ENCODE peak calls at places on chromosomes 13 and 19, in six cellular contexts. Z, D, W, H, I and V are unnamed samples.

GRCh38 chr19:29321116-29321515 is 108.2 kb upstream of the UQCRFS1 start:
- DNase-seq in Z (no peak), D (no peak), W (peak), H (no peak), I (no peak), V (no peak)

GRCh38 chr13:93305886-93306285 is 79.3 kb downstream of the GPC6 start:
- DNase-seq in Z (no peak), D (no peak), W (no peak), H (no peak), I (no peak), V (no peak)

GRCh38 chr19:45794627-45795026 is 2.0 kb upstream of the DMWD start:
- DNase-seq in Z (no peak), D (no peak), W (no peak), H (no peak), I (no peak), V (no peak)

GRCh38 chr19:39133431-39134270 is 8.1 kb downstream of the PAK4 start:
- DNase-seq in Z (no peak), D (no peak), W (no peak), H (no peak), I (peak), V (no peak)

GRCh38 chr13:33180009-33180804 is 105.3 kb downstream of the STARD13 start:
- DNase-seq in Z (no peak), D (no peak), W (no peak), H (no peak), I (no peak), V (no peak)

GRCh38 chr13:98083507-98083906 is 59.4 kb upstream of the FARP1 start:
- DNase-seq in Z (no peak), D (no peak), W (no peak), H (no peak), I (peak), V (no peak)

GRCh38 chr19:56103027-56103614 is 18.0 kb downstream of the ZNF787 start:
- DNase-seq in Z (no peak), D (no peak), W (no peak), H (no peak), I (no peak), V (no peak)

GRCh38 chr19:35033067-35034004 is 3.1 kb downstream of the SCN1B start:
- DNase-seq in Z (no peak), D (no peak), W (no peak), H (no peak), I (no peak), V (no peak)

GRCh38 chr19:33595783-33596182 is 26.0 kb upstream of the CHST8 start:
- DNase-seq in Z (no peak), D (no peak), W (no peak), H (no peak), I (no peak), V (no peak)

GRCh38 chr19:58346961-58347929 is 6.0 kb downstream of the A1BG start:
- DNase-seq in Z (peak), D (peak), W (peak), H (peak), I (peak), V (peak)

GRCh38 chr19:21492932-21493906 is 12.2 kb upstream of the ZNF429 start:
- DNase-seq in Z (peak), D (no peak), W (no peak), H (no peak), I (no peak), V (no peak)

GRCh38 chr13:104650426-104650825 is 1584.2 kb upstream of the SLC10A2 start:
- DNase-seq in Z (no peak), D (no peak), W (no peak), H (no peak), I (no peak), V (no peak)

GRCh38 chr19:33436360-33437345 is 63.1 kb downstream of the CEBPG start:
- DNase-seq in Z (no peak), D (peak), W (no peak), H (no peak), I (no peak), V (no peak)

GRCh38 chr19:55028757-55029156 is 9.3 kb downstream of the GP6 start:
- DNase-seq in Z (no peak), D (no peak), W (no peak), H (no peak), I (no peak), V (no peak)

GRCh38 chr19:55615553-55616394 is 8.6 kb downstream of the ZNF784 start:
- DNase-seq in Z (no peak), D (no peak), W (no peak), H (no peak), I (no peak), V (no peak)

GRCh38 chr19:29390742-29391141 is 135.1 kb upstream of the VSTM2B start:
- DNase-seq in Z (no peak), D (no peak), W (no peak), H (no peak), I (no peak), V (no peak)

GRCh38 chr13:75993246-75993645 is 357.1 kb downstream of the LMO7 start:
- DNase-seq in Z (no peak), D (no peak), W (no peak), H (no peak), I (no peak), V (no peak)

GRCh38 chr13:46113596-46113995 is 8.8 kb upstream of the CPB2 start:
- DNase-seq in Z (no peak), D (no peak), W (no peak), H (no peak), I (peak), V (no peak)

GRCh38 chr19:19406878-19407639 is 1.6 kb downstream of the GATAD2A start:
- DNase-seq in Z (no peak), D (no peak), W (no peak), H (no peak), I (peak), V (no peak)

GRCh38 chr19:54364775-54365257 is at the start of gene LAIR1:
- DNase-seq in Z (no peak), D (no peak), W (no peak), H (no peak), I (peak), V (no peak)

GRCh38 chr19:58009666-58010301 is 7.2 kb upstream of the ZNF606 start:
- DNase-seq in Z (peak), D (peak), W (peak), H (no peak), I (peak), V (peak)

GRCh38 chr19:24048261-24048660 is 38.7 kb upstream of the ZNF254 start:
- DNase-seq in Z (no peak), D (no peak), W (no peak), H (no peak), I (no peak), V (no peak)

GRCh38 chr13:32838985-32839384 is 177.2 kb upstream of the KL start:
- DNase-seq in Z (no peak), D (no peak), W (no peak), H (peak), I (peak), V (no peak)

GRCh38 chr19:7673995-7674667 is 2.8 kb upstream of the MCEMP1 start:
- DNase-seq in Z (peak), D (peak), W (no peak), H (peak), I (peak), V (peak)

GRCh38 chr19:48501961-48502719 is 9.5 kb downstream of the LMTK3 start:
- DNase-seq in Z (peak), D (no peak), W (peak), H (peak), I (no peak), V (peak)

GRCh38 chr19:16702123-16702522 is 17.5 kb upstream of the NWD1 start:
- DNase-seq in Z (no peak), D (peak), W (no peak), H (no peak), I (peak), V (peak)

GRCh38 chr19:18173572-18174294 is at the start of gene IFI30:
- DNase-seq in Z (peak), D (peak), W (no peak), H (peak), I (peak), V (peak)

GRCh38 chr13:27821566-27821965 is 29.3 kb downstream of the GSX1 start:
- DNase-seq in Z (no peak), D (no peak), W (no peak), H (peak), I (no peak), V (no peak)

GRCh38 chr13:86051134-86052103 is 252.2 kb upstream of the SLITRK6 start:
- DNase-seq in Z (no peak), D (no peak), W (no peak), H (no peak), I (no peak), V (peak)

GRCh38 chr19:44002212-44002565 is 568 bp upstream of the ZNF230 start:
- DNase-seq in Z (no peak), D (no peak), W (no peak), H (no peak), I (no peak), V (peak)
- H3K27ac ChIP-seq in Z (peak), D (peak), W (peak), H (no peak), I (peak), V (peak)

DNA sequence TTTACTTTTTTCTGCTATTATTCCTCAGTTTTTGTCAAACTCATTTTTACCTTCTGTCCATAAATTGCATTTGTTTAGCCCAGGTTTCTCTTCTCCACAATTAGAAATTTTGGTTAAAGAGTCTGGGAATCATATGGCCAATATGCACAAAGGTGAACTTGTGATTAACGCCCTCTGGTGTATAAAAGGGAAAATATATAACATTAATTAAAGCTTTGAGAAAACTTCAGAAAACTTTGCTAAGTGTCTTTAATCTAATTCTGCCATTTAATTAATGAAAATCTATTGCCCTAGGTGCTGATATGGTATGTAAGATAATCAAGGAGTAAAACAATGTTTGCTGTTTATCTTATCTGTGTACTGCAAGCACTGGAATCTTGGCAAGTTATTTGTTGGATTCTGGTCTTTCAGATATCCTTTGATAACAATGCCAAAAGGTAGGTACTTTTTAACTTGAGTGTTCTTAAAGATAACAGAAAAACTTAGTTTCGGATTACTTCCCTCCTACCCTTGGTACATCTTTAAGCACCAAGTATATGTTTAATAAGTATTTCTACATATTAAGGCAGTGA is 402.6 kb downstream of the SUCLA2 start:
- DNase-seq in Z (no peak), D (no peak), W (no peak), H (no peak), I (peak), V (peak)
- TF ChIP-seq CTCF in Z (peak), D (peak), W (no peak), H (no peak), I (peak), V (peak)

DNA sequence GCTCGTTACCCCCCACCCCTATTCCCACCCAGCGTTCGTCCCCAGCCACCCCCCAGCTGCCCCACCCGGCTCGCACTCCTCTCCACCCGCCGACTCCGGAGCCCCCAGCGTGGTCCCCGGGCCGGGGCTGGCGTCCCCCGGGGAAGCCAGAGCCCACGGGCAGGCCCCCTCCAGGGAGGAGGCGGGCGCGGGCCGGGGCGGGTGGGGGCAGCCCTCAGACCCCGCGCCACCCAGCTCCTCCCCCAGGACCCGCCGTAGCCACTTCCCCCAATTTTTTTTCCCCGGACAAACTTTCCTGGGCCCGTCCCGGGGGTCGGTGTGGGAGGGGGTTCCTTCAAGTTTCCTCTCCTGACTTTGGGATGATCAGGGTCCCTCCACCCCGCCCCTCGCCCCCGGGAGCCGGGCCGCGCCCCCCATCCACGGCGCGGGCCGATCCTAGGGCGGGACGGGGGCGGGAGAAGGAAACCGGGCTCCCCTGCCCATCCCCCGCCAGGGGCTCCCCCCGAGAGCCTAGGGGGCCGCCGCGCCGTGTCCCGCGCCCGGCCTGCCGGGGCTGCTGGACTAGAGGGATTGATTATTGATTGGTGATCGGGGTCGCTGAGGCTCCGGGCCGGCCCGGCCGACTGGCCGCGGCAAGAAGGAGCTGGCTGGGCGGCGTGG is 927 bp upstream of the TSHZ3 start:
- DNase-seq in Z (peak), D (peak), W (peak), H (peak), I (peak), V (no peak)
- H3K27ac ChIP-seq in Z (peak), D (peak), W (peak), H (no peak), I (no peak), V (peak)

GRCh38 chr19:15455996-15456395 is 6.2 kb upstream of the WIZ start:
- DNase-seq in Z (no peak), D (no peak), W (no peak), H (no peak), I (no peak), V (no peak)

GRCh38 chr19:15453906-15454305 is 4.2 kb upstream of the WIZ start:
- DNase-seq in Z (no peak), D (no peak), W (peak), H (no peak), I (no peak), V (no peak)

GRCh38 chr19:15453091-15453498 is 3.3 kb upstream of the WIZ start:
- DNase-seq in Z (peak), D (no peak), W (peak), H (no peak), I (peak), V (no peak)

GRCh38 chr19:15452111-15453047 is 2.6 kb upstream of the WIZ start:
- DNase-seq in Z (peak), D (peak), W (peak), H (peak), I (peak), V (peak)

DNA sequence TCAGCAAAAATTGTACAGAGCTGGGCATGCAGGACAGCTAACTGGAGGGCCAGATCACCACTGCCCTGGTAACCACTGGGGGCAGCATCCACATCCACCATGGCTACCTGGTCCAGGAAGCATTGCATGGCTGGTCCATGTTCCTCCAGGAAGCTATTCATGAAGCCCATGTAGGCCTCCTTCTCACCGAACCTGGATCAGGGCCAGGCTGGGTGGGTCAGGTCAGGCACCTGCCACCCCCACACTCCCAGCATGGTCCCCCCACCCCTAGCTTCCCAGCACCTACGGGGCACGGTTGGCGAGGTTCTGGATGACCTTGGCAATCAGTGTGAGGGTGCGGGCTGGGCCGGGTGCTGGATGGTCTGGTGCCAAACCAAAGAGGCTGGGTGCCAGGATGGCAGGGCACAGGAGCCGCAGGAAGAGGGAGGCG is 4.6 kb upstream of the WIZ start:
- DNase-seq in Z (no peak), D (no peak), W (peak), H (no peak), I (no peak), V (no peak)
- TF ChIP-seq CTCF in Z (no peak), D (no peak), W (no peak), H (peak), I (peak), V (no peak)

GRCh38 chr13:43558942-43559341 is 227.8 kb downstream of the ENOX1 start:
- DNase-seq in Z (no peak), D (peak), W (no peak), H (no peak), I (no peak), V (no peak)
- H3K27ac ChIP-seq in Z (no peak), D (peak), W (no peak), H (no peak), I (no peak), V (no peak)

DNA sequence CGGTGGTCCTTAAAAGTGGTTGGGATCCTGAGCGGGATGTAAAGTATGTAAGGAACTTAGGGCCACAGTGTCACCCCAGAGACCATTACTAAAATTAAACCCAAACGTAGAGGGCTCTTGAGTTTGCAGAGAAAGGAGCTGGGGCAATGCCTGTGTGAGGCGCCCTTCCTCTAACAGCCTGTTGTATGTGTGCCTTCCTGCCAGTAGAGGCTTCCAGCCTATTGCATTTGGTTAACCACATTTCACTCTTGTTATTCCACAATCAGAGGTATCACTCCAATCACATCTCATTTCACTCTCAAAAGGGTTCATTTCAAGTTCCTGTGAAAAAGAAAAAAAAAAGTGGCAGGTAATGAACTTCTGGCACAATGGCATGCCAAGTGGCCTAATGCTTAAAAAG is 29.4 kb downstream of the DIAPH3 start:
- DNase-seq in Z (no peak), D (no peak), W (no peak), H (no peak), I (peak), V (no peak)
- TF ChIP-seq CTCF in Z (no peak), D (no peak), W (no peak), H (peak), I (peak), V (no peak)